ENCODE peak calls at places on chromosomes 7 and 10, in eight cellular contexts. N is SJSA1; F is skeletal muscle cell; Q is choroid plexus epithelial cell; W is activated CD8-positive, alpha-beta T cell treated with anti-CD3 and anti-CD28 coated beads for 36 hours; E is fibroblast of the aortic adventitia; A is activated naive CD4-positive, alpha-beta T cell; T is heart left ventricle. O is an unnamed sample.

GRCh38 chr7:113730309-113730955 is 188.4 kb downstream of the PPP1R3A start:
- DNase-seq in T (no peak), N (peak), A (no peak), E (peak), Q (peak), W (no peak), F (peak), O (no peak)

GRCh38 chr7:98357751-98358161 is 43.1 kb downstream of the BAIAP2L1 start:
- DNase-seq in N (no peak), W (no peak), A (no peak), E (peak), T (no peak), Q (peak), F (no peak), O (no peak)

GRCh38 chr7:140230862-140231778 is 54.3 kb upstream of the KDM7A start:
- DNase-seq in A (peak), N (no peak), W (peak), E (peak), F (no peak), T (peak), Q (peak), O (peak)

GRCh38 chr10:129517680-129518057 is 50.6 kb downstream of the MGMT start:
- DNase-seq in A (no peak), N (no peak), Q (no peak), T (no peak), F (no peak), E (no peak), W (no peak), O (no peak)

GRCh38 chr7:80584778-80585177 is 53.7 kb upstream of the CD36 start:
- DNase-seq in Q (peak), N (no peak), E (peak), T (no peak), F (peak), W (no peak), A (no peak), O (no peak)

GRCh38 chr10:69318997-69319727 is 40.9 kb downstream of the HK1 start:
- DNase-seq in Q (peak), T (peak), A (peak), W (peak), N (peak), F (no peak), E (peak), O (peak)

GRCh38 chr10:122454603-122455080 is at the start of gene ARMS2:
- DNase-seq in E (no peak), N (no peak), Q (no peak), T (no peak), F (no peak), A (no peak), W (no peak), O (no peak)

GRCh38 chr10:50641636-50642035 is 17.9 kb upstream of the SGMS1 start:
- DNase-seq in T (no peak), W (no peak), N (no peak), F (no peak), Q (no peak), A (no peak), E (no peak), O (no peak)

GRCh38 chr10:97087296-97087695 is 98.5 kb downstream of the SLIT1 start:
- DNase-seq in Q (no peak), T (no peak), A (no peak), N (no peak), E (no peak), F (no peak), W (no peak), O (no peak)

GRCh38 chr10:43415544-43415943 is 6.6 kb upstream of the HNRNPF start:
- DNase-seq in N (no peak), W (peak), Q (no peak), A (no peak), E (no peak), F (no peak), T (no peak), O (no peak)

GRCh38 chr7:157674715-157675426 is 338.1 kb downstream of the DNAJB6 start:
- DNase-seq in T (no peak), E (no peak), A (no peak), Q (no peak), F (no peak), N (no peak), W (no peak), O (peak)

GRCh38 chr7:157702311-157703023 is 365.7 kb downstream of the DNAJB6 start:
- DNase-seq in F (no peak), T (peak), E (no peak), W (no peak), A (no peak), Q (no peak), N (no peak), O (peak)

GRCh38 chr10:72292223-72292691 is 18.5 kb downstream of the DDIT4 start:
- DNase-seq in F (no peak), W (peak), A (no peak), E (no peak), T (no peak), N (no peak), Q (no peak), O (no peak)

GRCh38 chr7:2701406-2701805 is 13.4 kb downstream of the AMZ1 start:
- DNase-seq in N (no peak), F (no peak), A (no peak), W (no peak), T (no peak), E (no peak), Q (no peak), O (no peak)

GRCh38 chr10:113326160-113327111 is 226.4 kb upstream of the HABP2 start:
- DNase-seq in A (no peak), Q (peak), E (peak), T (peak), W (peak), N (peak), F (peak), O (no peak)

GRCh38 chr10:131854579-131855335 is 46.1 kb upstream of the PPP2R2D start:
- DNase-seq in T (no peak), E (no peak), N (no peak), Q (no peak), A (no peak), W (no peak), F (no peak), O (peak)

GRCh38 chr7:103630318-103630717 is 184.3 kb upstream of the SLC26A5 start:
- DNase-seq in T (no peak), N (no peak), F (no peak), A (no peak), E (peak), W (no peak), Q (no peak), O (no peak)

GRCh38 chr10:50807851-50808776 is 68.4 kb downstream of the ASAH2B start:
- DNase-seq in A (no peak), T (no peak), F (no peak), W (no peak), Q (peak), N (no peak), E (peak), O (no peak)

GRCh38 chr7:155533120-155533826 is 13.1 kb downstream of the CNPY1 start:
- DNase-seq in W (peak), N (no peak), T (no peak), Q (peak), F (no peak), A (no peak), E (no peak), O (peak)

GRCh38 chr7:41709621-41710020 is 6.7 kb upstream of the INHBA start:
- DNase-seq in E (peak), A (no peak), Q (peak), T (no peak), W (no peak), F (peak), N (no peak), O (no peak)

GRCh38 chr7:29563590-29564454 is at the start of gene PRR15:
- DNase-seq in F (no peak), Q (peak), A (no peak), W (peak), E (peak), N (no peak), T (peak), O (no peak)

GRCh38 chr10:71711052-71711623 is 8.4 kb downstream of the C10orf105 start:
- DNase-seq in E (no peak), Q (peak), T (peak), A (no peak), F (no peak), W (no peak), N (no peak), O (no peak)

GRCh38 chr10:29811751-29812427 is 177.1 kb upstream of the SVIL start:
- DNase-seq in F (peak), E (peak), W (peak), Q (peak), N (peak), T (peak), A (no peak), O (no peak)

GRCh38 chr10:20406607-20407188 is 490.4 kb downstream of the NEBL start:
- DNase-seq in N (no peak), T (no peak), A (no peak), W (no peak), E (no peak), F (no peak), Q (no peak), O (no peak)

GRCh38 chr7:17994079-17994478 is 33.6 kb downstream of the PRPS1L1 start:
- DNase-seq in W (no peak), E (no peak), T (no peak), Q (no peak), F (no peak), A (no peak), N (no peak), O (no peak)